ENCODE peak calls at places on chromosomes 7 and 10, in four cellular contexts. H is lower lobe of right lung, Z is AG09309, W is suprapubic skin. S is an unnamed sample.

GRCh38 chr7:102310414-102310815 is 23.7 kb downstream of the SH2B2 start:
- DNase-seq in H (no peak), Z (no peak), W (no peak), S (no peak)

GRCh38 chr10:112374724-112375541 is 1.0 kb downstream of the ACSL5 start:
- DNase-seq in H (no peak), Z (no peak), W (no peak), S (no peak)

GRCh38 chr7:134562136-134562535 is 13.2 kb downstream of the AKR1B15 start:
- DNase-seq in H (no peak), Z (peak), W (no peak), S (no peak)

GRCh38 chr10:14815681-14816080 is 22.2 kb downstream of the CDNF start:
- DNase-seq in H (no peak), Z (no peak), W (no peak), S (no peak)

GRCh38 chr10:34918060-34918840 is 103.2 kb upstream of the PARD3 start:
- DNase-seq in H (no peak), Z (no peak), W (no peak), S (no peak)

GRCh38 chr7:18503068-18503859 is 7.7 kb downstream of the HDAC9 start:
- DNase-seq in H (no peak), Z (no peak), W (no peak), S (no peak)

GRCh38 chr10:78960316-78960800 is 108.4 kb upstream of the ZMIZ1 start:
- DNase-seq in H (peak), Z (peak), W (peak), S (no peak)

GRCh38 chr7:50146692-50147091 is 53.6 kb upstream of the ZPBP start:
- DNase-seq in H (no peak), Z (no peak), W (no peak), S (no peak)

GRCh38 chr7:102942883-102943261 is 30.1 kb downstream of the LRRC17 start:
- DNase-seq in H (no peak), Z (no peak), W (no peak), S (no peak)

GRCh38 chr7:115941703-115942268 is 88.8 kb downstream of the TFEC start:
- DNase-seq in H (no peak), Z (no peak), W (no peak), S (no peak)

GRCh38 chr7:115937960-115938359 is 92.6 kb downstream of the TFEC start:
- DNase-seq in H (no peak), Z (no peak), W (no peak), S (no peak)

GRCh38 chr7:115940462-115941060 is 90.0 kb downstream of the TFEC start:
- DNase-seq in H (no peak), Z (no peak), W (no peak), S (no peak)
- TF ChIP-seq CTCF in H (no peak), Z (no peak), W (no peak), S (no peak)

GRCh38 chr7:107581387-107582013 is 1.5 kb downstream of the BCAP29 start:
- DNase-seq in H (no peak), Z (no peak), W (no peak), S (no peak)

GRCh38 chr7:107579546-107579880 is 533 bp upstream of the BCAP29 start:
- DNase-seq in H (no peak), Z (no peak), W (no peak), S (no peak)

GRCh38 chr7:107580716-107581383 is 804 bp downstream of the BCAP29 start:
- DNase-seq in H (no peak), Z (no peak), W (no peak), S (no peak)

GRCh38 chr7:107582906-107583305 is 2.9 kb downstream of the BCAP29 start:
- DNase-seq in H (no peak), Z (no peak), W (no peak), S (no peak)

DNA sequence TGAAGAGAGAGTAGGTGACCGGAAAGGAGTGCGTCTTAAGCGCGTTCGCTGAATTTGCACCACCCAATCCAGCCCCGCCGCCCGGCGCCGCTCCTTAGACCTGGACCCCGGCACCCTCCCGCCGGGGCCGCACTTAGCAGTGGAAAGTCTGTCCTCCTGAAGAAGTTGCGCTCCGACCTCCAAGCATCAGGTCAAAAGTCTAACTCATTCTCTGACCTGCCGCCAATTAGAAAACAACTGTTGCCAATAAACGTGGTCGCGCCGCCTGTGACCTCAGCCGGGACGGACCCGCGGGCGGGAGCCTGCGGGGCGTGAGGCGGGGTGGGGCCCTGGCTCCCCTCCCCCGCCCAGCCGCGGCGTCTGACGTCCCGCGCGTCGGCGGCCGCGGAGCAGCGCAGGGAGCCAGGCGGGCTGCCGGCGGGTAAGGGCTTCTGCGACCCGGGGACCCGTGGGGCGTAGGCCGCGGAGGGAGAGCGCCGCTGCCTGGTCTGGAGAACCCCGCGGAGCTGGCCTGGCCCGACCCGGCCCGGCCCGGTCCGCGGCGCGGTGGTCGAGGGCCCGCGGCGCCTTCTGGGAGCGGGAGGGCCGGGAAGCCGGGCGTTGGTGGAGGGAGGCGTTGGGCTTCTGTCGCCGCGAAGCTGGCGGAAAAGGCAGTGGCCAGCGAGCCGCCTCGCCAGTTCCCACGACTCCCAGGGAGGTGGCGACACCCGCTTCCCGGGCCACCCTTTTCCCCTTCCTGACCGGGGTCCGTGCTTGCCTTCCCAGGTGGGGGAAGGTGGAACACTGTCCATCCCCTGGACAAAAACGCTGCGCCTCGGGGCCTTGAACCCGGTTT is at the start of gene BCAP29:
- DNase-seq in H (peak), Z (no peak), W (peak), S (peak)
- TF ChIP-seq CTCF in H (peak), Z (peak), W (peak), S (peak)

GRCh38 chr10:31620236-31621151 is 301.5 kb downstream of the ZEB1 start:
- DNase-seq in H (peak), Z (peak), W (peak), S (no peak)
- TF ChIP-seq CTCF in H (peak), Z (peak), W (peak), S (no peak)

DNA sequence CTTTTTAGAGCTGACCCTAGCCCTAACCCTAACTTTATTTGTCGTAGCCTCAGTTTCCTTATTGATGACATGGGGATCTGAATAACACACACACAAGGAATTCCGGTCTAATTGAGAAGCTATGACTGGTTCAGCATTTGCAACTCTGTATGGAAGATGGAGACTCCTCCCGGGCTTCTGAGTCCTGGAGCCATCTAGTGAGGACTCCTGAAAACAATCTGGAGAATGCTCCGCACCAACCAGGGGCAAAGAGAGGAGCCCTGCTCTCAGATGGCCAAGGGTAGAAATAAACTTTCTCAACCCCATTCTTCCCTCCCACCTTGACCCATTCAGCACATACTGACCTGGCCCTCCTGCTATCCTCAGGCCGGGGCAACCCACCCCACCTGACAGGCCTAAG is 26.4 kb downstream of the MBL2 start:
- DNase-seq in H (no peak), Z (no peak), W (no peak), S (no peak)
- TF ChIP-seq CTCF in H (no peak), Z (no peak), W (no peak), S (no peak)

GRCh38 chr10:59708816-59709471 is 706 bp downstream of the SLC16A9 start:
- DNase-seq in H (peak), Z (no peak), W (no peak), S (peak)

GRCh38 chr10:59713196-59713821 is 3.7 kb upstream of the SLC16A9 start:
- DNase-seq in H (no peak), Z (no peak), W (no peak), S (no peak)

GRCh38 chr10:59706851-59707797 is 2.5 kb downstream of the SLC16A9 start:
- DNase-seq in H (no peak), Z (no peak), W (no peak), S (no peak)

GRCh38 chr10:59711871-59712491 is 2.3 kb upstream of the SLC16A9 start:
- DNase-seq in H (no peak), Z (no peak), W (no peak), S (no peak)

GRCh38 chr10:59709472-59710125 is at the start of gene SLC16A9:
- DNase-seq in H (peak), Z (no peak), W (no peak), S (peak)
- TF ChIP-seq CTCF in H (peak), Z (peak), W (peak), S (peak)

S was measured in neural crest cell.